ENCODE peak calls at places on chromosome X, in six cellular contexts. H is tibial artery; T is left lung; X is esophagus squamous epithelium; D is A549; W is CD8-positive, alpha-beta T cell. V is an unnamed sample.

GRCh38 chrX:66021758-66022741 is 17.8 kb downstream of the VSIG4 start:
- DNase-seq in W (no peak), X (no peak), D (no peak), T (no peak), H (no peak), V (no peak)

GRCh38 chrX:102787283-102787682 is 66.7 kb downstream of the GPRASP3 start:
- DNase-seq in H (no peak), D (no peak), T (no peak), W (no peak), X (no peak), V (no peak)

GRCh38 chrX:68196939-68197791 is 236.1 kb downstream of the OPHN1 start:
- DNase-seq in T (no peak), D (peak; percentile 71), X (no peak), W (no peak), H (no peak), V (no peak)

GRCh38 chrX:107429090-107429489 is 20.4 kb upstream of the FRMPD3 start:
- DNase-seq in D (peak; percentile 61), X (no peak), W (no peak), H (no peak), T (no peak), V (no peak)

GRCh38 chrX:134622056-134622812 is 36.0 kb downstream of the PLAC1 start:
- DNase-seq in T (no peak), D (peak; percentile 37), H (no peak), W (no peak), X (no peak), V (no peak)

GRCh38 chrX:85244411-85245210 is 820 bp downstream of the ZNF711 start:
- DNase-seq in X (no peak), H (no peak), D (peak; percentile 18), W (no peak), T (no peak), V (no peak)

GRCh38 chrX:150202641-150203248 is 160.4 kb upstream of the MAMLD1 start:
- DNase-seq in D (peak; percentile 8), W (no peak), T (no peak), X (no peak), H (no peak), V (no peak)

GRCh38 chrX:24996096-24996709 is 19.6 kb downstream of the ARX start:
- DNase-seq in H (no peak), W (no peak), X (no peak), D (no peak), T (no peak), V (no peak)

GRCh38 chrX:106901781-106902219 is 1.3 kb downstream of the RIPPLY1 start:
- DNase-seq in D (no peak), H (no peak), X (no peak), W (no peak), T (no peak), V (no peak)

GRCh38 chrX:335758-336155 is 17.2 kb upstream of the GTPBP6 start:
- DNase-seq in H (no peak), D (no peak), W (no peak), T (peak; percentile 18), X (no peak), V (peak; percentile 14)

GRCh38 chrX:15956684-15957083 is 102.1 kb upstream of the AP1S2 start:
- DNase-seq in D (no peak), X (no peak), W (no peak), H (no peak), T (no peak), V (no peak)

GRCh38 chrX:11766487-11766886 is 8.4 kb downstream of the MSL3 start:
- DNase-seq in T (no peak), D (no peak), W (no peak), H (no peak), X (no peak), V (no peak)

GRCh38 chrX:121853762-121854613 is 806.6 kb downstream of the GLUD2 start:
- DNase-seq in T (no peak), H (no peak), D (no peak), W (no peak), X (no peak), V (no peak)

GRCh38 chrX:11888421-11888820 is 130.4 kb downstream of the MSL3 start:
- DNase-seq in X (no peak), T (no peak), D (no peak), W (no peak), H (no peak), V (no peak)

GRCh38 chrX:144946696-144947095 is 300.6 kb upstream of the SPANXN1 start:
- DNase-seq in H (no peak), X (no peak), D (no peak), T (no peak), W (no peak), V (no peak)

GRCh38 chrX:10904220-10904619 is 206.9 kb upstream of the HCCS start:
- DNase-seq in H (no peak), W (no peak), D (no peak), X (no peak), T (no peak), V (no peak)

GRCh38 chrX:44234116-44234515 is 109.4 kb downstream of the EFHC2 start:
- DNase-seq in T (no peak), W (no peak), H (no peak), X (no peak), D (no peak), V (no peak)

GRCh38 chrX:155056877-155057792 is 13.8 kb downstream of the CMC4 start:
- DNase-seq in W (peak; percentile 27), D (peak; percentile 82), X (no peak), T (peak; percentile 82), H (peak; percentile 77), V (peak; percentile 42)

GRCh38 chrX:131944936-131945902 is 77.9 kb upstream of the STK26 start:
- DNase-seq in D (no peak), W (no peak), H (no peak), X (no peak), T (no peak), V (no peak)

GRCh38 chrX:27555514-27555913 is 34.6 kb upstream of the DCAF8L2 start:
- DNase-seq in W (no peak), D (peak; percentile 21), H (no peak), X (no peak), T (no peak), V (no peak)

GRCh38 chrX:147911192-147912022 is at the start of gene FMR1:
- DNase-seq in W (peak; percentile 88), H (peak; percentile 96), T (peak; percentile 97), D (peak; percentile 94), X (peak; percentile 66), V (peak; percentile 95)

GRCh38 chrX:147912093-147912801 is 528 bp downstream of the FMR1 start:
- DNase-seq in T (peak; percentile 76), H (peak; percentile 64), D (peak; percentile 31), W (peak; percentile 5), X (no peak), V (peak; percentile 45)

GRCh38 chrX:147914609-147915008 is 2.9 kb downstream of the FMR1 start:
- DNase-seq in H (no peak), W (no peak), T (no peak), D (no peak), X (no peak), V (no peak)

GRCh38 chrX:147916375-147916968 is 4.8 kb downstream of the FMR1 start:
- DNase-seq in H (no peak), X (no peak), D (no peak), W (no peak), T (no peak), V (no peak)

GRCh38 chrX:147913570-147913969 is 1.9 kb downstream of the FMR1 start:
- DNase-seq in X (no peak), W (no peak), T (no peak), D (no peak), H (no peak), V (no peak)
- H3K4me1 ChIP-seq in X (peaks cover 50% of the 10 kb centered on the region), W (peaks cover 51% of the 10 kb centered on the region), T (peaks cover 6% of the 10 kb centered on the region), D (peaks cover 30% of the 10 kb centered on the region), H (peaks cover 34% of the 10 kb centered on the region), V (peaks cover 3% of the 10 kb centered on the region)

GRCh38 chrX:136063340-136064079 is 78.3 kb downstream of the SLC9A6 start:
- DNase-seq in H (peak; percentile 85), X (no peak), W (no peak), T (no peak), D (no peak), V (no peak)
- H3K4me1 ChIP-seq in H (peaks cover 57% of the 10 kb centered on the region), X (no peaks in the 10 kb centered on the region), W (peaks cover 13% of the 10 kb centered on the region), T (no peaks in the 10 kb centered on the region), D (no peaks in the 10 kb centered on the region), V (no peaks in the 10 kb centered on the region)

DNA sequence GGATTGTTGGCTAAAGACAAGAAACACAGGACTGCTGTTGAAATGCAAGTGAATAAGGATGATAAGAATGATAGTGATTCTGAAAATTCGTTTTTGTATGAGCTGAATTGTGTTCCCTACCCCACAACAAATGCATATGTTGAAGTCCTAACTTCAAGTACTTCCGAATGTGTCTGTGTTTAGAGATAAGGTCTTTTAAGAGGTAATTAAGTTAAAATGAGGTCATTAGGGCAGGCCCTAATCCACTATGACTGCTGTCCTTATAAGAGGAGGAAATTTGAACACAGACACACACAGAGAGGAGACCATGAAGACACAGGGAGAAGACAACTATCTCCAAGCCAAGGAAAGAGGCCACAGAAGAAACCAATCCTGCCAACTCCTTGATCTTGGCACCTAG is 126.6 kb upstream of the ACSL4 start:
- DNase-seq in D (no peak), W (no peak), X (no peak), H (no peak), T (no peak), V (no peak)
- H3K4me1 ChIP-seq in D (peaks cover 5% of the 10 kb centered on the region), W (no peaks in the 10 kb centered on the region), X (peaks cover 14% of the 10 kb centered on the region), H (no peaks in the 10 kb centered on the region), T (no peaks in the 10 kb centered on the region), V (no peaks in the 10 kb centered on the region)

DNA sequence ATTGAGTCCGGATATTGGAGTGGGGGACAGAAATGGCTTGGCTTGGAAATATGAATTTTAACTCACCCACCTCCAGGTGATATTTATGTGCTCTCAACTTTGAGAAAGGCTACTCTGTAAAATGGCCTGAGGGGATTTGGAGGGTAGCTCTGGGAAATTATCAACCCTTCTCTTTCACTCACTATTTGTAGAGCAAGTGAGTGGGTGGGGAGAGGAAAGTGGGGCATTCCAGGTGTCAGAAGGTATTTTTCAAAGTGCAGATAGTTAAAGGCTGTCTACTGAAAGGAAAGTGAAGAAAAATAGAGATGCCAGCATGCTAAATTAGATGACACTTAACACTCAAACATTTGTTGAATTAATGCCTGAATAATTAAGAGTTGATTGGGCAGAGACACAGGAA is 44.1 kb downstream of the TMEM164 start:
- DNase-seq in T (no peak), H (no peak), D (no peak), W (no peak), X (no peak), V (no peak)
- H3K4me1 ChIP-seq in T (no peaks in the 10 kb centered on the region), H (peaks cover 3% of the 10 kb centered on the region), D (peaks cover 84% of the 10 kb centered on the region), W (peaks cover 4% of the 10 kb centered on the region), X (no peaks in the 10 kb centered on the region), V (no peaks in the 10 kb centered on the region)

GRCh38 chrX:1597345-1598020 is 6.1 kb downstream of the AKAP17A start:
- DNase-seq in D (no peak), H (no peak), W (no peak), T (peak; percentile 77), X (no peak), V (no peak)
- H3K4me1 ChIP-seq in D (peaks cover 6% of the 10 kb centered on the region), H (peaks cover 18% of the 10 kb centered on the region), W (peaks cover 26% of the 10 kb centered on the region), T (no peaks in the 10 kb centered on the region), X (peaks cover 37% of the 10 kb centered on the region), V (peaks cover 10% of the 10 kb centered on the region)

DNA sequence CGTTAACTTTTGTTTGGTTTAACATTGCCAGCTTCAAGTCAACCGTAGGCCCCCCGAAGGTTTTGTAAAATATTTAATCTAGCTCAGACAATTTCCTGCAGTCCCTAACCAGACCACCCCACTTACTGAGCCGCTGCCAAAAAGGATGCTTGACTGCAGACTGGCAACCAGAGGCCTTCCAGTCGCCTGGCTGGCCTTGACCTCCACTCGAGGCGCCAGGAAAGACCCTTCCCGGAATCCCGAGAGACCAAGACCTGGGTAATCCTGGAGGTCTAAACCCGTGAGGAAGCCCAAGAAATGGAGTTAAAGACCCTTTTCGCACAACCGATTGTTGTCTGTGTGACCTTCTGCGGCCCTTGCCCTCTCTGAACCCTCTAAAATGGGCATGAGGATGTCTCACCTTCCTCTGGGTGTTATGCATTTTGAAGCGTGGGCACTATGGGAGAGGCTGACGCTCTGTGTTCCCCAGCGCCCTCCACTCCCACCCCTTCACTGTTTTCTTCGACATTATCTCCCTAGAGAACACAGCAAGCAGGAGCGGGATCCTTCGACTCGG is 86.2 kb downstream of the BCOR start:
- DNase-seq in T (no peak), D (no peak), H (no peak), W (no peak), X (no peak), V (peak; percentile 35)
- H3K4me1 ChIP-seq in T (no peaks in the 10 kb centered on the region), D (peaks cover 7% of the 10 kb centered on the region), H (peaks cover 26% of the 10 kb centered on the region), W (peaks cover 41% of the 10 kb centered on the region), X (peaks cover 39% of the 10 kb centered on the region), V (peaks cover 4% of the 10 kb centered on the region)

V was measured in ovary.